ENCODE peak calls at places on chromosomes 7 and 10, in ten cellular contexts. P is colonic mucosa; F is tibial artery; Y is ACHN; L is endothelial cell; T is activated T-cell treated with anti-CD3 and anti-CD28 coated beads, Interleukin-2, amount 50 U/mL, for 24 hours; E is skeletal muscle cell; S is SHP77; X is natural killer cell; C is SW480. K is an unnamed sample.

GRCh38 chr7:22759721-22760120 is 32.7 kb downstream of the IL6 start:
- DNase-seq in P (no peak), F (no peak), Y (no peak), L (no peak), T (no peak), E (no peak), S (no peak), X (no peak), C (no peak), K (no peak)

GRCh38 chr10:32077896-32078295 is 21.7 kb upstream of the KIF5B start:
- DNase-seq in P (no peak), F (peak; percentile 33), Y (peak; percentile 41), L (no peak), T (no peak), E (peak; percentile 46), S (no peak), X (no peak), C (peak; percentile 23), K (no peak)

GRCh38 chr7:75567948-75568595 is 76.0 kb downstream of the SPDYE5 start:
- DNase-seq in P (no peak), F (no peak), Y (no peak), L (no peak), T (no peak), E (no peak), S (no peak), X (no peak), C (no peak), K (no peak)

GRCh38 chr7:73451780-73452398 is 18.3 kb downstream of the FZD9 start:
- DNase-seq in P (no peak), F (no peak), Y (peak; percentile 72), L (no peak), T (no peak), E (no peak), S (no peak), X (no peak), C (peak; percentile 65), K (no peak)

GRCh38 chr10:32923849-32924248 is 34.2 kb downstream of the ITGB1 start:
- DNase-seq in P (no peak), F (no peak), Y (no peak), L (no peak), T (no peak), E (no peak), S (no peak), X (no peak), C (no peak), K (no peak)

GRCh38 chr7:137844690-137845425 is 1.9 kb downstream of the DGKI start:
- DNase-seq in P (no peak), F (no peak), Y (no peak), L (no peak), T (no peak), E (no peak), S (no peak), X (no peak), C (no peak), K (no peak)

GRCh38 chr7:44791278-44792219 is 4.9 kb upstream of the PPIA start:
- DNase-seq in P (no peak), F (no peak), Y (peak; percentile 56), L (no peak), T (no peak), E (no peak), S (no peak), X (no peak), C (no peak), K (no peak)

GRCh38 chr7:5523052-5523711 is 99.5 kb upstream of the TNRC18 start:
- DNase-seq in P (no peak), F (no peak), Y (peak; percentile 54), L (no peak), T (no peak), E (no peak), S (no peak), X (no peak), C (peak; percentile 75), K (no peak)

GRCh38 chr7:79664884-79665676 is 211.6 kb upstream of the MAGI2 start:
- DNase-seq in P (no peak), F (no peak), Y (no peak), L (no peak), T (no peak), E (no peak), S (no peak), X (no peak), C (no peak), K (no peak)

GRCh38 chr10:23081156-23081833 is 14.1 kb upstream of the MSRB2 start:
- DNase-seq in P (no peak), F (no peak), Y (no peak), L (no peak), T (no peak), E (no peak), S (no peak), X (no peak), C (no peak), K (no peak)

GRCh38 chr7:27605689-27606269 is 56.9 kb downstream of the HIBADH start:
- DNase-seq in P (no peak), F (no peak), Y (peak; percentile 65), L (peak; percentile 8), T (no peak), E (no peak), S (peak; percentile 14), X (no peak), C (peak; percentile 41), K (no peak)